ENCODE peak calls at places on chromosomes 16 and 17, in five cellular contexts. One of them, this sample, is unnamed.

GRCh38 chr16:72829846-72830620 is 217.9 kb downstream of the ZFHX3 start:
- DNase-seq in GM10248: no peak
- DNase-seq in left kidney: no peak
- DNase-seq in fibroblast of lung: no peak
- DNase-seq in fibroblast of the aortic adventitia: peak
- DNase-seq in this sample: no peak

GRCh38 chr17:70078994-70079531 is 4.0 kb downstream of the KCNJ16 start:
- DNase-seq in GM10248: no peak
- DNase-seq in left kidney: no peak
- DNase-seq in fibroblast of lung: no peak
- DNase-seq in fibroblast of the aortic adventitia: peak
- DNase-seq in this sample: no peak

GRCh38 chr16:27690604-27691003 is 140.7 kb downstream of the KATNIP start:
- DNase-seq in GM10248: peak
- DNase-seq in left kidney: peak
- DNase-seq in fibroblast of lung: peak
- DNase-seq in fibroblast of the aortic adventitia: peak
- DNase-seq in this sample: no peak

GRCh38 chr17:45110676-45111611 is 21.4 kb downstream of the PLCD3 start:
- DNase-seq in GM10248: no peak
- DNase-seq in left kidney: peak
- DNase-seq in fibroblast of lung: no peak
- DNase-seq in fibroblast of the aortic adventitia: peak
- DNase-seq in this sample: peak

GRCh38 chr17:74282587-74283370 is 8.7 kb downstream of the DNAI2 start:
- DNase-seq in GM10248: peak
- DNase-seq in left kidney: no peak
- DNase-seq in fibroblast of lung: no peak
- DNase-seq in fibroblast of the aortic adventitia: peak
- DNase-seq in this sample: no peak

GRCh38 chr17:28612936-28613872 is 781 bp downstream of the RSKR start:
- DNase-seq in GM10248: peak
- DNase-seq in left kidney: peak
- DNase-seq in fibroblast of lung: peak
- DNase-seq in fibroblast of the aortic adventitia: peak
- DNase-seq in this sample: no peak

GRCh38 chr16:8931864-8932263 is 31.8 kb downstream of the USP7 start:
- DNase-seq in GM10248: peak
- DNase-seq in left kidney: peak
- DNase-seq in fibroblast of lung: peak
- DNase-seq in fibroblast of the aortic adventitia: peak
- DNase-seq in this sample: peak

GRCh38 chr17:8705427-8705826 is 39.2 kb downstream of the CCDC42 start:
- DNase-seq in GM10248: no peak
- DNase-seq in left kidney: no peak
- DNase-seq in fibroblast of lung: no peak
- DNase-seq in fibroblast of the aortic adventitia: no peak
- DNase-seq in this sample: no peak

GRCh38 chr17:50459756-50460155 is 8.9 kb downstream of the CHAD start:
- DNase-seq in GM10248: peak
- DNase-seq in left kidney: no peak
- DNase-seq in fibroblast of lung: no peak
- DNase-seq in fibroblast of the aortic adventitia: no peak
- DNase-seq in this sample: no peak

GRCh38 chr17:80291691-80292487 is 31.2 kb downstream of the RNF213 start:
- DNase-seq in GM10248: no peak
- DNase-seq in left kidney: no peak
- DNase-seq in fibroblast of lung: no peak
- DNase-seq in fibroblast of the aortic adventitia: no peak
- DNase-seq in this sample: no peak

GRCh38 chr16:84451781-84452180 is 52.7 kb downstream of the MEAK7 start:
- DNase-seq in GM10248: no peak
- DNase-seq in left kidney: no peak
- DNase-seq in fibroblast of lung: no peak
- DNase-seq in fibroblast of the aortic adventitia: no peak
- DNase-seq in this sample: no peak

GRCh38 chr16:1826691-1827573 is at the start of the genes FAHD1 and HAGH:
- DNase-seq in GM10248: peak
- DNase-seq in left kidney: peak
- DNase-seq in fibroblast of lung: peak
- DNase-seq in fibroblast of the aortic adventitia: peak
- DNase-seq in this sample: peak

GRCh38 chr16:54397190-54397835 is 110.7 kb upstream of the IRX3 start:
- DNase-seq in GM10248: no peak
- DNase-seq in left kidney: no peak
- DNase-seq in fibroblast of lung: no peak
- DNase-seq in fibroblast of the aortic adventitia: no peak
- DNase-seq in this sample: no peak

GRCh38 chr17:2883544-2884203 is 87.4 kb downstream of the RAP1GAP2 start:
- DNase-seq in GM10248: no peak
- DNase-seq in left kidney: no peak
- DNase-seq in fibroblast of lung: peak
- DNase-seq in fibroblast of the aortic adventitia: no peak
- DNase-seq in this sample: peak

GRCh38 chr17:32912218-32912897 is 15.6 kb upstream of the TMEM98 start:
- DNase-seq in GM10248: no peak
- DNase-seq in left kidney: peak
- DNase-seq in fibroblast of lung: peak
- DNase-seq in fibroblast of the aortic adventitia: peak
- DNase-seq in this sample: peak

GRCh38 chr16:50826797-50827316 is 85.0 kb downstream of the CYLD start:
- DNase-seq in GM10248: no peak
- DNase-seq in left kidney: no peak
- DNase-seq in fibroblast of lung: no peak
- DNase-seq in fibroblast of the aortic adventitia: no peak
- DNase-seq in this sample: no peak

GRCh38 chr16:51641191-51641765 is 490.2 kb upstream of the SALL1 start:
- DNase-seq in GM10248: no peak
- DNase-seq in left kidney: no peak
- DNase-seq in fibroblast of lung: no peak
- DNase-seq in fibroblast of the aortic adventitia: peak
- DNase-seq in this sample: no peak

GRCh38 chr17:39123627-39124026 is 27.8 kb downstream of the PLXDC1 start:
- DNase-seq in GM10248: no peak
- DNase-seq in left kidney: no peak
- DNase-seq in fibroblast of lung: no peak
- DNase-seq in fibroblast of the aortic adventitia: no peak
- DNase-seq in this sample: no peak

GRCh38 chr16:66511615-66512500 is 38.1 kb downstream of the TK2 start:
- DNase-seq in GM10248: no peak
- DNase-seq in left kidney: no peak
- DNase-seq in fibroblast of lung: peak
- DNase-seq in fibroblast of the aortic adventitia: peak
- DNase-seq in this sample: peak

GRCh38 chr16:31386157-31386984 is 6.8 kb upstream of the ITGAD start:
- DNase-seq in GM10248: peak
- DNase-seq in left kidney: peak
- DNase-seq in fibroblast of lung: no peak
- DNase-seq in fibroblast of the aortic adventitia: peak
- DNase-seq in this sample: no peak

GRCh38 chr16:58024347-58024672 is 1.2 kb upstream of the MMP15 start:
- DNase-seq in GM10248: no peak
- DNase-seq in left kidney: no peak
- DNase-seq in fibroblast of lung: no peak
- DNase-seq in fibroblast of the aortic adventitia: no peak
- DNase-seq in this sample: no peak

GRCh38 chr16:56357765-56358322 is 67.5 kb downstream of the AMFR start:
- DNase-seq in GM10248: no peak
- DNase-seq in left kidney: peak
- DNase-seq in fibroblast of lung: no peak
- DNase-seq in fibroblast of the aortic adventitia: no peak
- DNase-seq in this sample: no peak

GRCh38 chr17:37048806-37049205 is 100.1 kb downstream of the AATF start:
- DNase-seq in GM10248: no peak
- DNase-seq in left kidney: no peak
- DNase-seq in fibroblast of lung: no peak
- DNase-seq in fibroblast of the aortic adventitia: no peak
- DNase-seq in this sample: no peak

GRCh38 chr17:77869665-77870132 is 88.8 kb upstream of the TNRC6C start:
- DNase-seq in GM10248: peak
- DNase-seq in left kidney: no peak
- DNase-seq in fibroblast of lung: no peak
- DNase-seq in fibroblast of the aortic adventitia: no peak
- DNase-seq in this sample: no peak

GRCh38 chr16:87538160-87538559 is 45.3 kb upstream of the ZCCHC14 start:
- DNase-seq in GM10248: no peak
- DNase-seq in left kidney: no peak
- DNase-seq in fibroblast of lung: no peak
- DNase-seq in fibroblast of the aortic adventitia: no peak
- DNase-seq in this sample: no peak

GRCh38 chr16:57666353-57667068 is 1.6 kb upstream of the ADGRG3 start:
- DNase-seq in GM10248: no peak
- DNase-seq in left kidney: no peak
- DNase-seq in fibroblast of lung: no peak
- DNase-seq in fibroblast of the aortic adventitia: no peak
- DNase-seq in this sample: no peak

GRCh38 chr17:62876063-62876462 is 67.9 kb upstream of the MARCHF10 start:
- DNase-seq in GM10248: no peak
- DNase-seq in left kidney: no peak
- DNase-seq in fibroblast of lung: no peak
- DNase-seq in fibroblast of the aortic adventitia: peak
- DNase-seq in this sample: no peak

GRCh38 chr17:8766731-8767130 is 8.4 kb upstream of the SPDYE4 start:
- DNase-seq in GM10248: no peak
- DNase-seq in left kidney: no peak
- DNase-seq in fibroblast of lung: no peak
- DNase-seq in fibroblast of the aortic adventitia: no peak
- DNase-seq in this sample: no peak

GRCh38 chr17:50331085-50331791 is 14.7 kb upstream of the XYLT2 start:
- DNase-seq in GM10248: no peak
- DNase-seq in left kidney: no peak
- DNase-seq in fibroblast of lung: peak
- DNase-seq in fibroblast of the aortic adventitia: peak
- DNase-seq in this sample: peak

GRCh38 chr17:7043544-7044268 is at the start of gene SLC16A11:
- DNase-seq in GM10248: peak
- DNase-seq in left kidney: peak
- DNase-seq in fibroblast of lung: no peak
- DNase-seq in fibroblast of the aortic adventitia: peak
- DNase-seq in this sample: no peak

GRCh38 chr17:80665792-80666191 is 121.2 kb downstream of the RPTOR start:
- DNase-seq in GM10248: no peak
- DNase-seq in left kidney: no peak
- DNase-seq in fibroblast of lung: no peak
- DNase-seq in fibroblast of the aortic adventitia: no peak
- DNase-seq in this sample: no peak

GRCh38 chr17:71360301-71360700 is 760.5 kb upstream of the SOX9 start:
- DNase-seq in GM10248: no peak
- DNase-seq in left kidney: no peak
- DNase-seq in fibroblast of lung: no peak
- DNase-seq in fibroblast of the aortic adventitia: no peak
- DNase-seq in this sample: no peak

GRCh38 chr17:42680331-42680808 is 1.3 kb downstream of the CCR10 start:
- DNase-seq in GM10248: no peak
- DNase-seq in left kidney: peak
- DNase-seq in fibroblast of lung: no peak
- DNase-seq in fibroblast of the aortic adventitia: no peak
- DNase-seq in this sample: no peak

GRCh38 chr16:49092704-49093103 is 188.9 kb downstream of the CBLN1 start:
- DNase-seq in GM10248: no peak
- DNase-seq in left kidney: peak
- DNase-seq in fibroblast of lung: no peak
- DNase-seq in fibroblast of the aortic adventitia: no peak
- DNase-seq in this sample: no peak

This sample was measured in fibroblast of gingiva.